ENCODE peak calls at places on chromosomes 16 and 17, in seven cellular contexts. K is adrenal gland; O is activated T-helper 1 cell treated with Interleukin-2 at 50 U/mL for 16 hours; B is H54; W is ELF-1; M is COLO829; S is stimulated activated CD4-positive, alpha-beta T cell treated with anti-CD3 and anti-CD28 coated beads, Interleukin-4, amount 100 ng/mL, for 48 hours. D is an unnamed sample.

GRCh38 chr17:68533887-68534700 is 21.9 kb downstream of the PRKAR1A start:
- DNase-seq in M (no peak), B (no peak), O (no peak), W (no peak), S (no peak), K (no peak), D (no peak)

GRCh38 chr17:72614871-72615626 is 477.4 kb downstream of the SLC39A11 start:
- DNase-seq in S (no peak), M (peak; percentile 91), O (no peak), W (no peak), K (no peak), B (peak; percentile 28), D (peak; percentile 97)

GRCh38 chr16:84532299-84532724 is 27.9 kb upstream of the MEAK7 start:
- DNase-seq in K (peak; percentile 91), S (no peak), M (peak; percentile 86), O (no peak), B (peak; percentile 86), W (peak; percentile 94), D (peak; percentile 99)

GRCh38 chr16:66344533-66345145 is 21.9 kb upstream of the CDH5 start:
- DNase-seq in W (no peak), O (no peak), B (no peak), S (peak; percentile 12), M (no peak), K (no peak), D (no peak)

GRCh38 chr16:20905576-20905975 is 5.0 kb downstream of the LYRM1 start:
- DNase-seq in B (no peak), K (no peak), O (no peak), S (no peak), M (no peak), W (no peak), D (no peak)

GRCh38 chr16:67389911-67390815 is 3.1 kb downstream of the TPPP3 start:
- DNase-seq in O (no peak), B (no peak), S (no peak), K (peak; percentile 66), M (no peak), W (no peak), D (no peak)

GRCh38 chr16:74698220-74698619 is 2.4 kb downstream of the MLKL start:
- DNase-seq in O (no peak), S (no peak), K (no peak), W (no peak), M (no peak), B (no peak), D (no peak)

GRCh38 chr17:80612997-80613731 is 68.5 kb downstream of the RPTOR start:
- DNase-seq in B (no peak), W (no peak), K (no peak), S (no peak), M (no peak), O (no peak), D (peak; percentile 49)

GRCh38 chr17:27631409-27631755 is 394 bp downstream of the LGALS9 start:
- DNase-seq in B (no peak), S (no peak), O (no peak), K (no peak), W (no peak), M (no peak), D (no peak)

GRCh38 chr17:53527473-53527872 is 295.3 kb upstream of the KIF2B start:
- DNase-seq in W (no peak), K (no peak), O (no peak), S (no peak), B (no peak), M (no peak), D (no peak)

GRCh38 chr16:54216268-54217187 is 70.1 kb downstream of the IRX3 start:
- DNase-seq in O (no peak), K (no peak), W (no peak), S (no peak), B (no peak), M (no peak), D (no peak)

GRCh38 chr16:56189990-56190902 is 1.0 kb upstream of the GNAO1 start:
- DNase-seq in K (no peak), W (peak; percentile 65), S (no peak), B (no peak), M (no peak), O (no peak), D (no peak)

GRCh38 chr17:50834126-50834785 is 1.1 kb upstream of the WFIKKN2 start:
- DNase-seq in M (no peak), O (no peak), W (no peak), B (no peak), K (no peak), S (no peak), D (no peak)

GRCh38 chr17:17815062-17815406 is 21.8 kb downstream of the SREBF1 start:
- DNase-seq in M (no peak), W (no peak), S (no peak), K (peak; percentile 69), O (no peak), B (no peak), D (no peak)

GRCh38 chr17:64328036-64328874 is 62.4 kb downstream of the PECAM1 start:
- DNase-seq in B (no peak), W (no peak), M (no peak), O (no peak), K (no peak), S (no peak), D (no peak)

GRCh38 chr17:56928586-56928985 is 14.7 kb upstream of the TRIM25 start:
- DNase-seq in K (no peak), B (no peak), W (no peak), O (no peak), S (no peak), M (no peak), D (no peak)

GRCh38 chr17:9817086-9817485 is 4.8 kb downstream of the GSG1L2 start:
- DNase-seq in O (no peak), M (peak; percentile 63), W (peak; percentile 20), S (no peak), B (peak; percentile 64), K (peak; percentile 59), D (peak; percentile 86)

GRCh38 chr17:7712111-7712771 is 5.3 kb upstream of the DNAH2 start:
- DNase-seq in K (no peak), M (no peak), S (no peak), B (no peak), O (no peak), W (peak; percentile 52), D (peak; percentile 74)

GRCh38 chr17:51372345-51373004 is 112.1 kb downstream of the UTP18 start:
- DNase-seq in W (peak; percentile 84), B (peak; percentile 83), O (no peak), M (peak; percentile 95), S (peak; percentile 3), K (peak; percentile 61), D (no peak)

GRCh38 chr17:77404812-77405581 is 264.2 kb downstream of the SEC14L1 start:
- DNase-seq in S (peak; percentile 76), M (peak; percentile 19), W (no peak), B (peak; percentile 95), K (peak; percentile 83), O (peak; percentile 78), D (no peak)

GRCh38 chr16:17404903-17405691 is 65.7 kb downstream of the XYLT1 start:
- DNase-seq in B (no peak), O (no peak), S (no peak), M (peak; percentile 84), K (peak; percentile 92), W (peak; percentile 27), D (peak; percentile 56)

GRCh38 chr17:17947966-17948365 is 24.2 kb downstream of the TOM1L2 start:
- DNase-seq in W (no peak), O (no peak), B (no peak), M (peak; percentile 39), K (no peak), S (no peak), D (no peak)

GRCh38 chr17:50052241-50052788 is 3.6 kb upstream of the ITGA3 start:
- DNase-seq in M (no peak), B (no peak), K (no peak), S (no peak), W (no peak), O (no peak), D (no peak)

GRCh38 chr17:3485481-3486068 is 9.8 kb downstream of the ASPA start:
- DNase-seq in K (no peak), O (no peak), B (no peak), W (no peak), M (no peak), S (no peak), D (no peak)

GRCh38 chr16:2751577-2752034 is 832 bp upstream of the SRRM2 start:
- DNase-seq in K (peak; percentile 75), M (peak; percentile 45), O (no peak), B (no peak), S (no peak), W (no peak), D (no peak)

GRCh38 chr16:6571044-6571443 is 761.6 kb upstream of the RBFOX1 start:
- DNase-seq in B (no peak), K (no peak), S (no peak), M (no peak), O (no peak), W (peak; percentile 61), D (no peak)

GRCh38 chr16:11636172-11636721 is 32.0 kb upstream of the SNN start:
- DNase-seq in B (no peak), O (no peak), S (no peak), K (no peak), W (peak; percentile 91), M (no peak), D (peak; percentile 90)

GRCh38 chr17:50129946-50130777 is at the start of gene SAMD14:
- DNase-seq in O (no peak), S (no peak), W (peak; percentile 19), K (no peak), M (no peak), B (no peak), D (no peak)

GRCh38 chr17:77487211-77487629 is 346.5 kb downstream of the SEC14L1 start:
- DNase-seq in W (no peak), M (no peak), K (no peak), B (no peak), S (no peak), O (no peak), D (no peak)

GRCh38 chr16:25257956-25258855 is 561 bp upstream of the ZKSCAN2 start:
- DNase-seq in O (peak; percentile 47), S (peak; percentile 76), M (peak; percentile 34), K (peak; percentile 91), B (peak; percentile 56), W (peak; percentile 91), D (peak; percentile 95)

GRCh38 chr17:74360993-74361612 is 565 bp downstream of the BTBD17 start:
- DNase-seq in O (no peak), W (no peak), K (no peak), S (no peak), B (no peak), M (no peak), D (no peak)

GRCh38 chr16:78034530-78034929 is 12.2 kb downstream of the CLEC3A start:
- DNase-seq in O (no peak), K (no peak), M (no peak), S (no peak), W (no peak), B (no peak), D (peak; percentile 80)

GRCh38 chr17:65029605-65030308 is 26.8 kb downstream of the GNA13 start:
- DNase-seq in B (no peak), K (no peak), O (no peak), M (no peak), W (no peak), S (no peak), D (no peak)

GRCh38 chr17:14356043-14356637 is 55.3 kb downstream of the HS3ST3B1 start:
- DNase-seq in O (no peak), M (no peak), S (no peak), K (no peak), W (no peak), B (no peak), D (no peak)

GRCh38 chr16:69283851-69284250 is 27.3 kb upstream of the VPS4A start:
- DNase-seq in K (no peak), O (no peak), W (peak; percentile 4), M (no peak), S (no peak), B (no peak), D (no peak)